ENCODE peak calls at places on chromosomes 13 and 19, in six cellular contexts. Q is IMR-90, X is neuronal stem cell, J is mesendoderm, L is H9, V is H1. I is an unnamed sample.

GRCh38 chr13:92769064-92769463 is 457.5 kb upstream of the GPC6 start:
- DNase-seq in Q (peak), X (no peak), J (no peak), L (no peak), V (no peak), I (peak)

GRCh38 chr13:111385182-111385857 is 64.9 kb downstream of the TEX29 start:
- DNase-seq in Q (no peak), X (no peak), J (no peak), L (peak), V (no peak), I (no peak)

GRCh38 chr19:6087074-6087506 is 23.2 kb downstream of the RFX2 start:
- DNase-seq in Q (no peak), X (peak), J (peak), L (no peak), V (no peak), I (no peak)

GRCh38 chr19:5292843-5293606 is 47.6 kb downstream of the PTPRS start:
- DNase-seq in Q (peak), X (peak), J (peak), L (peak), V (peak), I (peak)

GRCh38 chr19:48950159-48950558 is 4.5 kb upstream of the BAX start:
- DNase-seq in Q (no peak), X (no peak), J (no peak), L (no peak), V (no peak), I (no peak)

GRCh38 chr13:90918551-90918950 is 428.9 kb upstream of the MIR17HG start:
- DNase-seq in Q (peak), X (no peak), J (peak), L (no peak), V (no peak), I (peak)

GRCh38 chr19:38337360-38337653 is 1.7 kb downstream of the CATSPERG start:
- DNase-seq in Q (no peak), X (no peak), J (peak), L (no peak), V (no peak), I (no peak)

GRCh38 chr13:101529419-101529818 is 76.9 kb downstream of the ITGBL1 start:
- DNase-seq in Q (peak), X (no peak), J (peak), L (no peak), V (no peak), I (peak)

GRCh38 chr19:55079400-55080038 is 3.9 kb downstream of the EPS8L1 start:
- DNase-seq in Q (no peak), X (no peak), J (no peak), L (no peak), V (no peak), I (no peak)

GRCh38 chr13:80712026-80712425 is 371.1 kb upstream of the SPRY2 start:
- DNase-seq in Q (no peak), X (no peak), J (no peak), L (no peak), V (no peak), I (no peak)

GRCh38 chr19:5955638-5955935 is 22.4 kb downstream of the RANBP3 start:
- DNase-seq in Q (peak), X (no peak), J (no peak), L (no peak), V (no peak), I (peak)

GRCh38 chr13:86174632-86175031 is 375.4 kb upstream of the SLITRK6 start:
- DNase-seq in Q (no peak), X (no peak), J (peak), L (no peak), V (no peak), I (peak)

GRCh38 chr13:29509999-29510586 is 85.4 kb downstream of the SLC7A1 start:
- DNase-seq in Q (peak), X (no peak), J (no peak), L (no peak), V (no peak), I (no peak)

GRCh38 chr13:48945626-48946025 is 30.1 kb upstream of the FNDC3A start:
- DNase-seq in Q (no peak), X (no peak), J (no peak), L (no peak), V (no peak), I (no peak)

GRCh38 chr19:38952395-38953165 is 21.8 kb downstream of the MRPS12 start:
- DNase-seq in Q (peak), X (no peak), J (peak), L (peak), V (no peak), I (peak)

GRCh38 chr19:38070573-38070972 is 153.4 kb downstream of the DPF1 start:
- DNase-seq in Q (peak), X (no peak), J (no peak), L (no peak), V (no peak), I (peak)

GRCh38 chr19:40539070-40539469 is 37.6 kb upstream of the SHKBP1 start:
- DNase-seq in Q (no peak), X (no peak), J (peak), L (no peak), V (no peak), I (peak)

GRCh38 chr19:40305403-40305802 is 20.3 kb upstream of the AKT2 start:
- DNase-seq in Q (peak), X (peak), J (peak), L (peak), V (no peak), I (peak)

GRCh38 chr13:98216135-98216565 is 39.1 kb upstream of the RNF113B start:
- DNase-seq in Q (peak), X (no peak), J (peak), L (no peak), V (no peak), I (peak)

GRCh38 chr13:29935309-29935981 is 85.0 kb upstream of the UBL3 start:
- DNase-seq in Q (no peak), X (no peak), J (no peak), L (no peak), V (no peak), I (no peak)

GRCh38 chr19:13207237-13208130 is 57.3 kb downstream of the IER2 start:
- DNase-seq in Q (no peak), X (no peak), J (no peak), L (peak), V (no peak), I (no peak)

GRCh38 chr19:1223018-1223855 is 14.6 kb downstream of the CBARP start:
- DNase-seq in Q (peak), X (no peak), J (peak), L (peak), V (no peak), I (no peak)

GRCh38 chr13:46738055-46738454 is 58.9 kb downstream of the ESD start:
- DNase-seq in Q (peak), X (no peak), J (no peak), L (no peak), V (no peak), I (no peak)

GRCh38 chr13:51225034-51225433 is 2.8 kb downstream of the FAM124A start:
- DNase-seq in Q (no peak), X (no peak), J (no peak), L (no peak), V (no peak), I (no peak)

DNA sequence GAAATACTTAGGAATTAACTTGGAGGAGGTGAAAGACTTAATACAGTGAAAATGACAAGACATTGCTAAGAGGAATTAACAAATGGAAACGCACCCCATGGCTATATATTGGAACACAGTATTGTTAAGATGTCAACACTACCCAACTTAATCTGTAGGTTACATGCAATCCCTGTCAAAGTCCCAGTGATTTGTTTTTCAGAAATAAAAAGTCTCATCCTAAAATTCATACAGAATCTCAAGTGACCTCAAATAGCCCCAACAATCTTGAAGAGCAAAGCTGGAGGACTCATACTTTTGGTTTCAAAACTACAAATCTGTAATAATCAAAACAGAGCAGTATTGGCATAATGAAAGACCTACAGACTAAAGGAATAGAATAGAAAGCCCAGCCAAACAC is 13.2 kb downstream of the ATP4B start:
- DNase-seq in Q (no peak), X (no peak), J (no peak), L (no peak), V (no peak), I (no peak)
- H2BK15ac ChIP-seq in Q (no peak), X (no peak), J (no peak), L (no peak), V (no peak), I (no peak)

GRCh38 chr19:35000338-35000646 is 169 bp downstream of the GRAMD1A start:
- DNase-seq in Q (no peak), X (no peak), J (no peak), L (no peak), V (no peak), I (no peak)
- H2BK15ac ChIP-seq in Q (no peak), X (no peak), J (no peak), L (no peak), V (no peak), I (peak)

GRCh38 chr13:40875048-40875447 is 85.6 kb downstream of the SLC25A15 start:
- DNase-seq in Q (no peak), X (no peak), J (no peak), L (no peak), V (no peak), I (no peak)
- H2BK15ac ChIP-seq in Q (no peak), X (no peak), J (no peak), L (no peak), V (no peak), I (no peak)

DNA sequence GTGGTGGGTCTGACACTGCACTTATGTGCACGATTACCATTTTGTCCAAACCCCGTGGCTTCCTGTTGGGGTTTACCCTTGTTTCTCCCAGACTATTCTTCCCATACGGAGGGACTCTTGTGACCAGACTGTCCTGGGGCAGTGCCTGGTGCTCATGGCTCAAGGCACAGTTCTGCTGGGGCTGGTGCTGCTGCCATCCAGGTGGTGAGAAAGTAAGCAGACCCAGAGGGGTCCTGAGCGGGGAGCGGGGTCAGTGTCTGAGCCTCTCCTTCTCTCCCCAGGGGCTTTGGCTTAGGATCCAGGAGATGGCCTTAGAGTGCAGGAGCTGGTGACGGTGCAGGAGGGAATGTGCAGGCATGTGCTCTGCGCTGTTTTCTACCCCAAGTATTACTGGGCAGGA is 5.0 kb upstream of the SIGLEC9 start:
- DNase-seq in Q (no peak), X (no peak), J (no peak), L (no peak), V (no peak), I (no peak)
- H2BK15ac ChIP-seq in Q (no peak), X (no peak), J (no peak), L (no peak), V (no peak), I (no peak)

GRCh38 chr19:53960886-53961285 is 1.9 kb upstream of the CACNG8 start:
- DNase-seq in Q (no peak), X (no peak), J (no peak), L (no peak), V (no peak), I (no peak)

GRCh38 chr19:53960187-53960586 is 2.5 kb upstream of the CACNG8 start:
- DNase-seq in Q (no peak), X (no peak), J (no peak), L (no peak), V (no peak), I (no peak)

GRCh38 chr19:53965091-53965490 is 2.4 kb downstream of the CACNG8 start:
- DNase-seq in Q (no peak), X (no peak), J (no peak), L (no peak), V (no peak), I (no peak)

GRCh38 chr19:53961523-53962345 is 1.0 kb upstream of the CACNG8 start:
- DNase-seq in Q (no peak), X (no peak), J (peak), L (no peak), V (no peak), I (no peak)

GRCh38 chr19:53962887-53963435 is at the start of gene CACNG8:
- DNase-seq in Q (no peak), X (no peak), J (no peak), L (no peak), V (no peak), I (no peak)
- H2BK15ac ChIP-seq in Q (no peak), X (peak), J (no peak), L (no peak), V (no peak), I (no peak)

GRCh38 chr19:33717878-33718277 is 78.8 kb upstream of the KCTD15 start:
- DNase-seq in Q (no peak), X (no peak), J (no peak), L (no peak), V (no peak), I (no peak)
- H2BK15ac ChIP-seq in Q (no peak), X (no peak), J (no peak), L (no peak), V (no peak), I (no peak)

DNA sequence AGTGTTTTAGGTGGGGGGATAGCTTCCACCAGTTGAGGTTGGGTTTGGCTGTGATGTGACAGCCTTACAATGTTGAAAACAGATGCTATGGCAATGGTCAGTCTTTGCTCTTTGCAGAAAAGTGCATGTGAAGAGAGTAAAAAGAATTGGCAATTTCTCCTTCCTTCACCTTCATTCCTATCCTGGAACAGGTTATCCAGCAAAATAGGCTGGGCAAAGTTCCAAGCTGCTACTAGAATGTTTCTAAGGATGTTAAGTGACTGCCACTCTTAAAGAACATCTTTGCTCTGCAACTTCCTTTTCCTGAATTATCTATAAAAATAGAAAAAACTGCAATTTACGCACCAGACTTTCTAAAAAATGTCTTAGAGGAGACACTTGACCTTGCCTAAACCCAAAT is 50.1 kb upstream of the MYCBP2 start:
- DNase-seq in Q (no peak), X (no peak), J (no peak), L (no peak), V (no peak), I (no peak)
- H2BK15ac ChIP-seq in Q (no peak), X (no peak), J (no peak), L (no peak), V (no peak), I (no peak)

GRCh38 chr13:40534456-40534855 is 132.0 kb downstream of the FOXO1 start:
- DNase-seq in Q (no peak), X (no peak), J (no peak), L (no peak), V (no peak), I (no peak)
- H2BK15ac ChIP-seq in Q (no peak), X (no peak), J (no peak), L (no peak), V (no peak), I (no peak)

I was measured in mesenchymal stem cell.